ENCODE peak calls at places on chromosomes 4 and X, in five cellular contexts. U, B, E, W and D are unnamed samples.

GRCh38 chrX:118109065-118109464 is 7.5 kb downstream of the KLHL13 start:
- DNase-seq in U (no peak), B (no peak), E (no peak), W (no peak), D (no peak)

GRCh38 chr4:1600811-1601532 is 83.1 kb downstream of the FAM53A start:
- DNase-seq in U (no peak), B (no peak), E (no peak), W (no peak), D (no peak)

GRCh38 chrX:16882702-16883486 is 12.7 kb upstream of the RBBP7 start:
- DNase-seq in U (no peak), B (peak; percentile 41), E (peak; percentile 50), W (peak; percentile 47), D (peak; percentile 46)

GRCh38 chrX:125203737-125204578 is 115.7 kb upstream of the TEX13C start:
- DNase-seq in U (no peak), B (peak; percentile 25), E (no peak), W (peak; percentile 4), D (no peak)

GRCh38 chrX:69028006-69028760 is 137.1 kb downstream of the PJA1 start:
- DNase-seq in U (no peak), B (no peak), E (no peak), W (no peak), D (no peak)

GRCh38 chr4:95204873-95205272 is 343.9 kb downstream of the UNC5C start:
- DNase-seq in U (no peak), B (no peak), E (no peak), W (no peak), D (no peak)

GRCh38 chrX:154542723-154543424 is 3.8 kb downstream of the G6PD start:
- DNase-seq in U (no peak), B (no peak), E (no peak), W (no peak), D (no peak)

GRCh38 chr4:123599061-123599919 is 202.7 kb downstream of the SPRY1 start:
- DNase-seq in U (no peak), B (no peak), E (no peak), W (no peak), D (no peak)

GRCh38 chrX:104566921-104567501 is 1.0 kb downstream of the IL1RAPL2 start:
- DNase-seq in U (no peak), B (no peak), E (no peak), W (no peak), D (no peak)

GRCh38 chrX:151830911-151831310 is 81.8 kb upstream of the MAGEA4 start:
- DNase-seq in U (no peak), B (no peak), E (no peak), W (peak; percentile 3), D (no peak)

GRCh38 chr4:45693746-45694145 is 430.1 kb downstream of the GABRG1 start:
- DNase-seq in U (no peak), B (no peak), E (no peak), W (no peak), D (no peak)